ENCODE peak calls at places on chromosomes 12 and 14, in eight cellular contexts. W is GM12865, E is astrocyte of the cerebellum, S is cardiac fibroblast, H is GM23338, O is GM10248, M is left ventricle myocardium inferior, D is GM13977. F is an unnamed sample.

GRCh38 chr12:76031414-76032042 is at the start of gene PHLDA1:
- DNase-seq in E (peak), D (peak), H (peak), S (peak), M (peak), W (peak), O (peak), F (peak)

GRCh38 chr14:86936556-86936955 is 1056.4 kb downstream of the GALC start:
- DNase-seq in O (no peak), M (no peak), H (no peak), W (no peak), S (no peak), E (no peak), D (no peak), F (no peak)

GRCh38 chr14:43165651-43166050 is 1341.4 kb downstream of the FSCB start:
- DNase-seq in W (no peak), D (no peak), S (peak), H (no peak), E (no peak), M (no peak), O (no peak), F (no peak)

GRCh38 chr14:80323266-80323665 is 112.0 kb upstream of the DIO2 start:
- DNase-seq in M (no peak), D (no peak), E (no peak), O (no peak), S (no peak), H (no peak), W (no peak), F (no peak)

GRCh38 chr12:72570601-72571000 is 298.4 kb downstream of the TRHDE start:
- DNase-seq in E (no peak), M (no peak), S (no peak), O (peak), H (peak), D (peak), W (peak), F (no peak)

GRCh38 chr14:31303654-31304053 is 96.1 kb upstream of the HECTD1 start:
- DNase-seq in E (no peak), O (no peak), H (no peak), S (no peak), M (no peak), D (no peak), W (no peak), F (no peak)

GRCh38 chr14:81453166-81453766 is 53.1 kb upstream of the STON2 start:
- DNase-seq in W (peak), D (peak), O (peak), H (peak), M (no peak), E (peak), S (peak), F (no peak)

GRCh38 chr14:98345186-98345585 is 926.8 kb downstream of the BCL11B start:
- DNase-seq in M (no peak), H (no peak), E (peak), D (no peak), S (no peak), W (no peak), O (no peak), F (peak)

GRCh38 chr14:55832974-55833373 is 253.0 kb downstream of the KTN1 start:
- DNase-seq in M (no peak), W (no peak), D (no peak), E (no peak), H (no peak), S (no peak), O (no peak), F (no peak)

GRCh38 chr12:49190317-49190716 is 1.4 kb upstream of the TUBA1A start:
- DNase-seq in E (no peak), M (no peak), D (no peak), H (peak), O (no peak), S (no peak), W (no peak), F (no peak)

GRCh38 chr12:24904871-24905270 is 44.0 kb downstream of the BCAT1 start:
- DNase-seq in E (no peak), O (no peak), S (no peak), D (no peak), M (no peak), W (no peak), H (peak), F (no peak)

GRCh38 chr12:132256646-132257045 is 72.7 kb downstream of the GALNT9 start:
- DNase-seq in O (no peak), W (no peak), S (no peak), D (no peak), M (no peak), H (no peak), E (no peak), F (no peak)

GRCh38 chr14:80784824-80785223 is 156.7 kb downstream of the CEP128 start:
- DNase-seq in O (no peak), S (peak), E (peak), M (no peak), W (no peak), D (no peak), H (no peak), F (no peak)

GRCh38 chr14:50677527-50678063 is 9.5 kb upstream of the SAV1 start:
- DNase-seq in O (peak), S (peak), E (peak), D (peak), W (peak), H (no peak), M (no peak), F (no peak)

GRCh38 chr14:103315368-103315911 is 18.6 kb upstream of the EIF5 start:
- DNase-seq in W (no peak), S (peak), H (no peak), D (no peak), O (no peak), M (no peak), E (no peak), F (no peak)

GRCh38 chr14:54787263-54787662 is 115.4 kb downstream of the GCH1 start:
- DNase-seq in E (no peak), H (no peak), W (no peak), M (no peak), S (no peak), O (no peak), D (no peak), F (no peak)

GRCh38 chr12:121668750-121669524 is 517 bp downstream of the MORN3 start:
- DNase-seq in M (no peak), O (no peak), E (peak), D (peak), S (peak), W (peak), H (peak), F (no peak)

GRCh38 chr14:91363776-91364523 is 53.7 kb downstream of the CCDC88C start:
- DNase-seq in W (peak), H (no peak), S (no peak), E (no peak), M (no peak), O (peak), D (peak), F (no peak)

GRCh38 chr14:56004807-56005579 is 113.2 kb upstream of the PELI2 start:
- DNase-seq in E (peak), O (peak), H (peak), S (peak), D (peak), W (peak), M (no peak), F (peak)

GRCh38 chr14:41285193-41285748 is 321.4 kb upstream of the LRFN5 start:
- DNase-seq in M (no peak), D (no peak), O (no peak), W (no peak), H (peak), E (peak), S (peak), F (no peak)

GRCh38 chr12:8697120-8697475 is 693 bp upstream of the RIMKLB start:
- DNase-seq in O (no peak), S (peak), W (no peak), M (no peak), H (peak), E (no peak), D (no peak), F (no peak)

GRCh38 chr12:111411187-111411764 is 5.6 kb downstream of the SH2B3 start:
- DNase-seq in O (no peak), S (no peak), H (no peak), D (no peak), E (no peak), M (no peak), W (peak), F (no peak)

GRCh38 chr12:43352001-43352400 is 200.0 kb downstream of the ADAMTS20 start:
- DNase-seq in D (no peak), H (no peak), W (no peak), S (no peak), E (no peak), M (no peak), O (no peak), F (no peak)

GRCh38 chr14:51449666-51450061 is 202.0 kb upstream of the FRMD6 start:
- DNase-seq in O (no peak), S (no peak), E (no peak), D (no peak), W (no peak), H (no peak), M (no peak), F (no peak)

GRCh38 chr14:45786266-45786665 is 533.3 kb upstream of the MIS18BP1 start:
- DNase-seq in W (no peak), M (no peak), D (no peak), H (no peak), O (no peak), E (no peak), S (no peak), F (no peak)

GRCh38 chr12:38771871-38772270 is 133.5 kb downstream of the CPNE8 start:
- DNase-seq in E (no peak), S (peak), O (peak), H (no peak), M (no peak), W (peak), D (peak), F (no peak)

GRCh38 chr12:47905313-47905730 is 528 bp upstream of the VDR start:
- DNase-seq in H (peak), D (no peak), S (no peak), M (peak), W (peak), E (no peak), O (peak), F (no peak)

GRCh38 chr12:24447678-24448077 is 498.2 kb upstream of the SOX5 start:
- DNase-seq in S (no peak), H (no peak), D (no peak), O (no peak), W (no peak), M (no peak), E (no peak), F (no peak)

GRCh38 chr12:122749569-122750332 is 2.9 kb upstream of the DENR start:
- DNase-seq in E (no peak), M (no peak), H (peak), S (no peak), O (no peak), W (no peak), D (no peak), F (no peak)

GRCh38 chr12:127245009-127245408 is 1022.0 kb upstream of the TMEM132C start:
- DNase-seq in H (no peak), E (no peak), M (no peak), S (no peak), D (no peak), W (no peak), O (no peak), F (no peak)

GRCh38 chr12:106914796-106915634 is 40.7 kb upstream of the TMEM263 start:
- DNase-seq in E (no peak), S (no peak), O (peak), W (peak), M (no peak), H (no peak), D (peak), F (no peak)

GRCh38 chr14:70357557-70357956 is 1.9 kb downstream of the COX16 start:
- DNase-seq in H (no peak), S (no peak), O (no peak), E (no peak), M (no peak), W (no peak), D (no peak), F (no peak)

GRCh38 chr14:30179381-30180130 is 251.9 kb upstream of the PRKD1 start:
- DNase-seq in M (no peak), O (no peak), H (no peak), E (peak), S (peak), D (no peak), W (no peak), F (no peak)

GRCh38 chr14:24690492-24690891 is 56.5 kb upstream of the GZMB start:
- DNase-seq in W (peak), H (peak), E (no peak), D (no peak), S (no peak), O (no peak), M (no peak), F (no peak)

GRCh38 chr14:58947816-58948440 is 240.5 kb upstream of the DAAM1 start:
- DNase-seq in H (peak), M (no peak), D (no peak), S (peak), W (peak), E (no peak), O (no peak), F (no peak)

GRCh38 chr12:84694111-84694510 is 218.5 kb downstream of the SLC6A15 start:
- DNase-seq in W (no peak), M (no peak), H (no peak), E (peak), D (no peak), O (no peak), S (no peak), F (no peak)

GRCh38 chr12:114407566-114408411 is 1.8 kb upstream of the TBX5 start:
- DNase-seq in E (no peak), S (peak), W (no peak), M (no peak), D (peak), H (peak), O (no peak), F (no peak)

GRCh38 chr12:27284021-27284420 is 39.9 kb downstream of the STK38L start:
- DNase-seq in W (no peak), E (no peak), M (no peak), H (no peak), S (no peak), D (no peak), O (no peak), F (no peak)

GRCh38 chr12:14614704-14615121 is 47.0 kb upstream of the PLBD1 start:
- DNase-seq in D (peak), H (peak), M (no peak), E (no peak), S (no peak), O (peak), W (peak), F (no peak)

GRCh38 chr12:14611640-14612203 is 44.0 kb upstream of the PLBD1 start:
- DNase-seq in O (no peak), W (no peak), S (no peak), D (no peak), M (no peak), E (no peak), H (no peak), F (no peak)

GRCh38 chr12:14613718-14614117 is 46.0 kb upstream of the PLBD1 start:
- DNase-seq in E (no peak), M (no peak), D (peak), W (peak), O (peak), S (no peak), H (no peak), F (no peak)

GRCh38 chr12:14612250-14612649 is 44.6 kb upstream of the PLBD1 start:
- DNase-seq in E (no peak), D (no peak), O (no peak), M (no peak), H (no peak), W (no peak), S (no peak), F (no peak)

GRCh38 chr12:14612895-14613294 is 45.2 kb upstream of the PLBD1 start:
- DNase-seq in W (no peak), S (no peak), H (no peak), M (no peak), O (no peak), E (no peak), D (no peak), F (no peak)
- TF ChIP-seq CTCF in W (no peak), S (no peak), H (no peak), M (no peak), O (no peak), E (no peak), D (no peak), F (no peak)

GRCh38 chr14:101457177-101457935 is 103.9 kb upstream of the DIO3 start:
- DNase-seq in H (peak), D (no peak), M (no peak), W (no peak), O (no peak), E (no peak), S (no peak), F (no peak)

GRCh38 chr14:101454229-101454628 is 107.1 kb upstream of the DIO3 start:
- DNase-seq in M (no peak), S (no peak), D (no peak), O (no peak), W (no peak), H (no peak), E (no peak), F (no peak)

GRCh38 chr14:101457936-101458535 is 103.3 kb upstream of the DIO3 start:
- DNase-seq in W (no peak), M (no peak), E (no peak), H (peak), D (no peak), S (no peak), O (no peak), F (no peak)

GRCh38 chr14:101458536-101459391 is 102.5 kb upstream of the DIO3 start:
- DNase-seq in W (no peak), O (no peak), M (no peak), H (peak), E (no peak), S (no peak), D (no peak), F (no peak)

GRCh38 chr14:101456246-101457159 is 104.8 kb upstream of the DIO3 start:
- DNase-seq in E (no peak), O (no peak), D (no peak), W (no peak), S (no peak), H (peak), M (no peak), F (no peak)
- TF ChIP-seq CTCF in E (no peak), O (no peak), D (no peak), W (no peak), S (no peak), H (no peak), M (no peak), F (no peak)

GRCh38 chr14:63833728-63834127 is 19.1 kb upstream of the SYNE2 start:
- DNase-seq in H (no peak), O (no peak), W (no peak), D (no peak), S (no peak), E (no peak), M (no peak), F (no peak)
- TF ChIP-seq CTCF in H (peak), O (no peak), W (no peak), D (no peak), S (no peak), E (no peak), M (no peak), F (no peak)

DNA sequence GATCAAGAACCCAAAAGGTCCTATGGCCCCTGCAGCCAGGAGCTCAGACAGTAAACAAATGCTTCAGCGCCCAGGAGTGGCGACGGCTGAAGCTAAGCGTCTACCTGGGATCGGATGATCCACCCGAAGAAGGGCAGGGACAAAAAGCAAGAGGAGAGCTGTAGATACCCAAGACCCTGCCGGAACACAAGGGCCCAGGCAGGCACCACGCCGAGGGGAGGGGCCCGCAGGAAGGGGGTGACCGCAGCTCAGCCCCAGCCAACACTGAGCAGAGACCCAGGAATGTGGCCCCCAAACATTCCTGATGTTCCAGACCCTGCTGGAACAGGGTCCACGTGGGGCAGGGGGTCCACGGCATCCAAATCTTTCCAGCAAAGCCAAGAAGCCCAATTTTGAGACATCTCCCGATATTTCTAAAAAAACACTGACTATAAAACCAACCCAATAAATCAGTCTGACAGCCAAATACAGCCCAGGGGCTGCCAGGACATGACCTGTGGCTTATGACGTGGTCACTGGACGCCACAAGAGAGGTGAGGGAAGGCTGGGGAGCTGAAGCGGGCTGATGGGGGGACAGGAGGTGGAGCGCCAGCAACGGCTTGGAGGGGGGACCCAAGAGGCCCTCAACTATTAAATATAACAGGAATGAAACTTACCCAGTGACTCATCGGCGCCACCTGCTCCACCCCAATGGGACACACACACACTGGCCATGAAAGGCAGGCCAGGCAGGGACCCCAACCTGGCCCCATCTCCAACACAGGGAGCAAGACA is 58.9 kb downstream of the NCOR2 start:
- DNase-seq in E (no peak), H (no peak), M (no peak), D (peak), S (no peak), W (peak), O (peak), F (no peak)
- TF ChIP-seq CTCF in E (peak), H (no peak), M (no peak), D (peak), S (no peak), W (peak), O (peak), F (no peak)

DNA sequence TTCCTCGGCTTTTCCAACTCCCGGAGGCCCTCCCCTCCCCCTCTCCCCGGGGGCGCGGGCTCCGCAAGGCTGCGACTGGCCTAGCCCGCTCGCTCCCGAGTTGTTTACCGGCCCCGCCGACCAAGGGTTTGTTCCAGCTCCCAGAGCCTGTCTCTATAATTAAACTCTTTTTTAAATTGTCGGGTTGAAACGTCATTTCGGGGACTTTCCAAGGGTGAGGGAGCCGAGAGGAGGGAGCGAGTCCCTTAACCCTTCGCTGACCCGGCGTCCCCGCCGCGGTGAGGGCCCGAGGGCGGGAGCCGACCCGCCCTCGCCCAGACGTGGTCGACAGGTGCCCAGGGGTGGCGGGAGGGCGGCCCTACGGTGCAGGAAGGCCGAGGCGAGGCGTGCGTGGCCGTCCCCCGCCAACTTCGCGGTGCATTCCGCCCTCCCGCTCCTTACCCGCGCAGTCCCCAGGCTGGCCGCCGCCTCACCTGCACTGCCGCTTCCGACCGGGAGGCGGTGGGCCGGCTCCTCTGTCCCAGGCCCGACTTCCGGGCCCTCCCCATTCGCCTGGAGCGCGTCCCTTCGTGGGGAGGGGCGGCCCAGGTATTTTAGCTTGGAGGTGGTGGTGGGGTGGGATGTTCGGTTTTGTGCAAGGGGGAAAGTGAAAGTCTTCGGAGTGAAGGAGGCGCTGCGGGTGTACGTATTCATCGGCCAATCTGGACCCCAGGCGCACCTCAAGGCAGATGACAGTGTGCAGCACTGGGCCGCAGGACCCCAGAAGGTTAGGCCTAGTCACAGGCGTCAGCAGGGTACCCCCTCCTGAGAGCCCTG is 2.9 kb upstream of the ZFP36L1 start:
- DNase-seq in S (peak), D (peak), W (peak), H (peak), M (peak), O (peak), E (no peak), F (no peak)
- TF ChIP-seq CTCF in S (peak), D (peak), W (peak), H (peak), M (peak), O (peak), E (peak), F (peak)

GRCh38 chr12:92431146-92431545 is 271.6 kb upstream of the PLEKHG7 start:
- DNase-seq in H (peak), S (no peak), M (no peak), W (peak), E (no peak), O (peak), D (no peak), F (no peak)
- TF ChIP-seq CTCF in H (no peak), S (no peak), M (no peak), W (peak), E (no peak), O (peak), D (peak), F (no peak)

DNA sequence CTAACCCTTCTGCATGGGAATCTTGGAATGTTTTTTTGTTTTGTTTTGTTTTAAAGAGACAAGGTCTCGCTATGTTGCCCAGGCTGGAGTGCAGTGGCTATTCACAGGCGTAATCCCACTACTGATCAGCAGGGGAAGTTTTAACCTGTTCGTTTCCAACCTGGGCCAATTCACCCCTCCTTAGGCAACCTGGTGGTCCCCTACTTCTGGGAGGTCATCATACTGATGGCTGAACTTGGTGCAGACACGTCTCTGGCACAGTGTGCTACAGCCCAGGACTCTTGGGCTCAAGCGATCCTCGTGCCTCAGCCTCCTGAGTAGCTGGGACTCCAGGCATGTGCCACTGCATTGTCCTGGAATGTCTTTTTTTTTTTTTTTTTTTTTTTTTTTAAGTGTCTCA is 48.9 kb upstream of the ISM2 start:
- DNase-seq in O (no peak), M (no peak), W (no peak), D (no peak), S (no peak), E (no peak), H (peak), F (no peak)
- TF ChIP-seq CTCF in O (no peak), M (no peak), W (no peak), D (no peak), S (peak), E (peak), H (peak), F (peak)